ENCODE peak calls at places on chromosomes 3 and 15, in six cellular contexts. O, K, F, T, A and N are unnamed samples. For H3K36me3, the result is how much of the 10 kb centered on the place peaks cover.

GRCh38 chr3:102142379-102143058 is 292.3 kb upstream of the ZPLD1 start:
- DNase-seq in O (no peak), K (no peak), F (no peak), T (no peak), A (no peak), N (no peak)

GRCh38 chr3:129485681-129486056 is 42.8 kb upstream of the RHO start:
- DNase-seq in O (peak), K (no peak), F (no peak), T (no peak), A (peak), N (peak)

GRCh38 chr3:100125539-100125938 is 11.2 kb upstream of the FILIP1L start:
- DNase-seq in O (no peak), K (no peak), F (no peak), T (no peak), A (no peak), N (no peak)

GRCh38 chr3:71916747-71917369 is 131.9 kb upstream of the PROK2 start:
- DNase-seq in O (no peak), K (no peak), F (no peak), T (no peak), A (peak), N (no peak)

GRCh38 chr15:72902245-72902928 is 118.8 kb upstream of the ADPGK start:
- DNase-seq in O (peak), K (no peak), F (no peak), T (no peak), A (peak), N (no peak)

GRCh38 chr3:61783993-61784718 is 222.8 kb downstream of the PTPRG start:
- DNase-seq in O (no peak), K (peak), F (no peak), T (peak), A (no peak), N (no peak)

GRCh38 chr3:132545471-132545870 is 51.6 kb upstream of the ACKR4 start:
- DNase-seq in O (no peak), K (no peak), F (no peak), T (no peak), A (no peak), N (no peak)

GRCh38 chr3:108322352-108322751 is 26.0 kb downstream of the HHLA2 start:
- DNase-seq in O (no peak), K (no peak), F (peak), T (no peak), A (no peak), N (no peak)

GRCh38 chr3:64382171-64382570 is 156.9 kb upstream of the PRICKLE2 start:
- DNase-seq in O (no peak), K (no peak), F (no peak), T (no peak), A (no peak), N (no peak)

GRCh38 chr15:79644091-79644490 is 212.0 kb downstream of the MINAR1 start:
- DNase-seq in O (no peak), K (no peak), F (no peak), T (no peak), A (no peak), N (no peak)

GRCh38 chr3:181716916-181717315 is 5.2 kb downstream of the SOX2 start:
- DNase-seq in O (no peak), K (no peak), F (no peak), T (no peak), A (no peak), N (no peak)

GRCh38 chr3:57689367-57690053 is 3.4 kb downstream of the DENND6A start:
- DNase-seq in O (no peak), K (peak), F (peak), T (no peak), A (no peak), N (no peak)

GRCh38 chr3:58962040-58962651 is 87.7 kb downstream of the CFAP20DC start:
- DNase-seq in O (no peak), K (no peak), F (no peak), T (no peak), A (no peak), N (no peak)

GRCh38 chr3:195196266-195196665 is 74.7 kb downstream of the XXYLT1 start:
- DNase-seq in O (no peak), K (peak), F (no peak), T (no peak), A (no peak), N (no peak)
- TF ChIP-seq CTCF in O (no peak), K (no peak), F (no peak), T (no peak), A (no peak), N (no peak)

GRCh38 chr15:48532938-48533337 is 112.6 kb downstream of the FBN1 start:
- DNase-seq in O (no peak), K (no peak), F (no peak), T (no peak), A (no peak), N (no peak)

GRCh38 chr15:48536681-48537091 is 108.8 kb downstream of the FBN1 start:
- DNase-seq in O (no peak), K (no peak), F (no peak), T (no peak), A (no peak), N (no peak)

GRCh38 chr15:48537277-48538113 is 108.0 kb downstream of the FBN1 start:
- DNase-seq in O (no peak), K (no peak), F (no peak), T (no peak), A (no peak), N (no peak)

GRCh38 chr15:48530528-48530927 is 115.0 kb downstream of the FBN1 start:
- DNase-seq in O (no peak), K (no peak), F (no peak), T (no peak), A (no peak), N (no peak)

DNA sequence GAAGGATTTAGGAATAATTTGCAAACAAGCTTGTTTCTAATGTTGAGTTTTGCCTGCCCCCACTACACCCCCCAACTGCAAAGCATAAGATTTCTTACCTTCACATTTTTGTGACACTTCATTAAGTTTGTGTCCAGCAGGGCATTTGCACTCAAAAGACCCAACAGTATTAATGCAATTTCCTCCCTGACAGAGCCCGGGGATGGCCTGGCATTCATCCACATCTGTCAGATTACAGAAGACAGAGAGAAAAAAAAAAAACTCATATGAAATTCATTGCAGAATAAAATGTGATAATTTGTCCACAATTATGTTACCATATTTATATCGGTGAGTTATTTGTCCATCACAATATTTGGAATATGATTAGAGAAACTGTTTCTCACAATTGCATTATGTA is 111.5 kb downstream of the FBN1 start:
- DNase-seq in O (no peak), K (no peak), F (no peak), T (no peak), A (no peak), N (no peak)
- H3K36me3 ChIP-seq in O (under half), K (under half), F (under half), T (under half), A (under half), N (under half)

DNA sequence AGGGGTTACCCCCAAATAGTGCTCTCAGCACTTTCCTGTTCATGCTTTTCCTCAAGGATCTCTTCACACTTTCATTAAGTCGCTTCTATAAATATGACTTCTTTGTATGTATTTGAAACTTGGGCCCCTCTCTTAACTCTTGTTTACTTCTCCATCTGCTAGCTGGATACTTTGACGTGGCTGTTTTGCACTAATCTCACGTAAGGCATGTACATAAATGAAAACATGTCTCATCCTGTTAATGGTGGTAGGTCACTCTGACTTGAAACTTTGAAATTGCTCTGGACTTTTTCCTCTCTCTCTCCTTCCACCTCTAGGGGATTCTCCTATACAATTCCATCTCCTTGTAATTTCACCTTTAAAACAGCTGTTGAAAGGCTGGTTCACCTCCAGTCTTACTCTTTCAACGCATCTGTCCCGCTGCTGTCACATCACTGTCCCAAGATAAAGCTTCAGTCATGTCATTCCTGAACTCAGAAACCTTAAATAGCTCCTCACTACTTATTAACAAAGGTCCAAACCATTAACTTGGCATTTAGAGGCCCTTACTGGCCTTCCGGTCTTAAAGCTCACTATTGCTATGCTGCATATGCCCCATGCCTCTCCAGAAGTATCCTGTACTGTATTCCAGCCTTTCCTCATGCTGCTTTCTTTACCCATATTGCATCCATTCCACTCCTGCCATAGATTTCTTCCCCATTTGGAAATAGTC is 1.2 kb downstream of the BLOC1S6 start:
- DNase-seq in O (no peak), K (no peak), F (no peak), T (no peak), A (no peak), N (no peak)
- TF ChIP-seq CTCF in O (no peak), K (peak), F (no peak), T (no peak), A (no peak), N (no peak)

GRCh38 chr3:141661229-141662196 is 76.6 kb upstream of the RNF7 start:
- DNase-seq in O (no peak), K (no peak), F (no peak), T (no peak), A (no peak), N (no peak)
- H3K36me3 ChIP-seq in O (under half), K (under half), F (under half), T (under half), A (under half), N (under half)

GRCh38 chr15:97482521-97482920 is 478.0 kb upstream of the ARRDC4 start:
- DNase-seq in O (no peak), K (peak), F (no peak), T (no peak), A (no peak), N (no peak)
- TF ChIP-seq CTCF in O (peak), K (peak), F (no peak), T (no peak), A (no peak), N (peak)